ENCODE peak calls at places on chromosomes 1 and 21, in ten cellular contexts. One of them, this sample, is unnamed.

GRCh38 chr1:36151845-36152203 is 2.5 kb upstream of the TRAPPC3 start:
- DNase-seq in fibroblast of lung: peak; percentile 40
- DNase-seq in stimulated activated naive CD8-positive, alpha-beta T cell treated with anti-CD3 and anti-CD28 coated beads, Interleukin-15, Interleukin-2, amounts not matched to agents 100 U/mL and 50 U/mL, for 24 hours: peak; percentile 61
- DNase-seq in fibroblast of the conjunctiva: no peak
- DNase-seq in amygdala: no peak
- DNase-seq in adipocyte: peak; percentile 37
- DNase-seq in psoas muscle: peak; percentile 63
- DNase-seq in GM10248: no peak
- DNase-seq in breast epithelium: no peak
- DNase-seq in EL: no peak
- DNase-seq in this sample: peak; percentile 64

GRCh38 chr1:10594481-10595050 is 119.8 kb downstream of the PEX14 start:
- DNase-seq in fibroblast of lung: no peak
- DNase-seq in EL: no peak
- DNase-seq in adipocyte: no peak
- DNase-seq in stimulated activated naive CD8-positive, alpha-beta T cell treated with anti-CD3 and anti-CD28 coated beads, Interleukin-15, Interleukin-2, amounts not matched to agents 100 U/mL and 50 U/mL, for 24 hours: no peak
- DNase-seq in breast epithelium: no peak
- DNase-seq in GM10248: peak; percentile 29
- DNase-seq in amygdala: no peak
- DNase-seq in fibroblast of the conjunctiva: no peak
- DNase-seq in psoas muscle: no peak
- DNase-seq in this sample: no peak

GRCh38 chr1:154344977-154345837 is 19.9 kb downstream of the ATP8B2 start:
- DNase-seq in psoas muscle: no peak
- DNase-seq in adipocyte: peak; percentile 62
- DNase-seq in EL: peak; percentile 39
- DNase-seq in fibroblast of lung: peak; percentile 26
- DNase-seq in amygdala: no peak
- DNase-seq in stimulated activated naive CD8-positive, alpha-beta T cell treated with anti-CD3 and anti-CD28 coated beads, Interleukin-15, Interleukin-2, amounts not matched to agents 100 U/mL and 50 U/mL, for 24 hours: peak; percentile 80
- DNase-seq in fibroblast of the conjunctiva: no peak
- DNase-seq in breast epithelium: no peak
- DNase-seq in GM10248: no peak
- DNase-seq in this sample: peak; percentile 80

GRCh38 chr1:8239306-8240023 is 78.4 kb upstream of the SLC45A1 start:
- DNase-seq in GM10248: no peak
- DNase-seq in psoas muscle: no peak
- DNase-seq in EL: no peak
- DNase-seq in fibroblast of the conjunctiva: no peak
- DNase-seq in adipocyte: no peak
- DNase-seq in amygdala: no peak
- DNase-seq in breast epithelium: no peak
- DNase-seq in stimulated activated naive CD8-positive, alpha-beta T cell treated with anti-CD3 and anti-CD28 coated beads, Interleukin-15, Interleukin-2, amounts not matched to agents 100 U/mL and 50 U/mL, for 24 hours: no peak
- DNase-seq in fibroblast of lung: peak; percentile 78
- DNase-seq in this sample: no peak

GRCh38 chr1:200250469-200250868 is 159.4 kb downstream of the ZNF281 start:
- DNase-seq in EL: no peak
- DNase-seq in breast epithelium: no peak
- DNase-seq in adipocyte: no peak
- DNase-seq in GM10248: no peak
- DNase-seq in stimulated activated naive CD8-positive, alpha-beta T cell treated with anti-CD3 and anti-CD28 coated beads, Interleukin-15, Interleukin-2, amounts not matched to agents 100 U/mL and 50 U/mL, for 24 hours: no peak
- DNase-seq in fibroblast of the conjunctiva: no peak
- DNase-seq in amygdala: no peak
- DNase-seq in psoas muscle: no peak
- DNase-seq in fibroblast of lung: no peak
- DNase-seq in this sample: no peak

GRCh38 chr1:87179076-87179475 is 149.6 kb upstream of the LMO4 start:
- DNase-seq in breast epithelium: no peak
- DNase-seq in GM10248: no peak
- DNase-seq in fibroblast of the conjunctiva: no peak
- DNase-seq in adipocyte: no peak
- DNase-seq in stimulated activated naive CD8-positive, alpha-beta T cell treated with anti-CD3 and anti-CD28 coated beads, Interleukin-15, Interleukin-2, amounts not matched to agents 100 U/mL and 50 U/mL, for 24 hours: no peak
- DNase-seq in amygdala: no peak
- DNase-seq in psoas muscle: no peak
- DNase-seq in fibroblast of lung: no peak
- DNase-seq in EL: no peak
- DNase-seq in this sample: no peak

GRCh38 chr1:125087247-125087646 is 3902.5 kb downstream of the SRGAP2C start:
- DNase-seq in fibroblast of lung: no peak
- DNase-seq in EL: no peak
- DNase-seq in psoas muscle: peak; percentile 6
- DNase-seq in adipocyte: no peak
- DNase-seq in breast epithelium: no peak
- DNase-seq in amygdala: no peak
- DNase-seq in stimulated activated naive CD8-positive, alpha-beta T cell treated with anti-CD3 and anti-CD28 coated beads, Interleukin-15, Interleukin-2, amounts not matched to agents 100 U/mL and 50 U/mL, for 24 hours: no peak
- DNase-seq in GM10248: peak; percentile 0
- DNase-seq in fibroblast of the conjunctiva: no peak
- DNase-seq in this sample: no peak

GRCh38 chr1:186974774-186975181 is 146.0 kb downstream of the PLA2G4A start:
- DNase-seq in fibroblast of the conjunctiva: peak; percentile 69
- DNase-seq in adipocyte: peak; percentile 97
- DNase-seq in EL: peak; percentile 87
- DNase-seq in GM10248: no peak
- DNase-seq in breast epithelium: no peak
- DNase-seq in fibroblast of lung: peak; percentile 96
- DNase-seq in psoas muscle: no peak
- DNase-seq in amygdala: no peak
- DNase-seq in stimulated activated naive CD8-positive, alpha-beta T cell treated with anti-CD3 and anti-CD28 coated beads, Interleukin-15, Interleukin-2, amounts not matched to agents 100 U/mL and 50 U/mL, for 24 hours: no peak
- DNase-seq in this sample: no peak

GRCh38 chr1:56910441-56910985 is 55.3 kb downstream of the C8B start:
- DNase-seq in stimulated activated naive CD8-positive, alpha-beta T cell treated with anti-CD3 and anti-CD28 coated beads, Interleukin-15, Interleukin-2, amounts not matched to agents 100 U/mL and 50 U/mL, for 24 hours: no peak
- DNase-seq in breast epithelium: no peak
- DNase-seq in fibroblast of lung: no peak
- DNase-seq in EL: no peak
- DNase-seq in amygdala: no peak
- DNase-seq in adipocyte: no peak
- DNase-seq in psoas muscle: no peak
- DNase-seq in fibroblast of the conjunctiva: no peak
- DNase-seq in GM10248: no peak
- DNase-seq in this sample: no peak

GRCh38 chr1:67314696-67315095 is 7.0 kb downstream of the IL12RB2 start:
- DNase-seq in fibroblast of lung: no peak
- DNase-seq in GM10248: peak; percentile 17
- DNase-seq in psoas muscle: no peak
- DNase-seq in stimulated activated naive CD8-positive, alpha-beta T cell treated with anti-CD3 and anti-CD28 coated beads, Interleukin-15, Interleukin-2, amounts not matched to agents 100 U/mL and 50 U/mL, for 24 hours: no peak
- DNase-seq in breast epithelium: no peak
- DNase-seq in adipocyte: no peak
- DNase-seq in amygdala: no peak
- DNase-seq in EL: no peak
- DNase-seq in fibroblast of the conjunctiva: no peak
- DNase-seq in this sample: no peak

GRCh38 chr1:117112063-117112462 is 9.5 kb downstream of the TRIM45 start:
- DNase-seq in EL: no peak
- DNase-seq in stimulated activated naive CD8-positive, alpha-beta T cell treated with anti-CD3 and anti-CD28 coated beads, Interleukin-15, Interleukin-2, amounts not matched to agents 100 U/mL and 50 U/mL, for 24 hours: no peak
- DNase-seq in fibroblast of the conjunctiva: no peak
- DNase-seq in breast epithelium: no peak
- DNase-seq in adipocyte: no peak
- DNase-seq in fibroblast of lung: no peak
- DNase-seq in psoas muscle: no peak
- DNase-seq in GM10248: no peak
- DNase-seq in amygdala: no peak
- DNase-seq in this sample: no peak

GRCh38 chr1:154221815-154222081 is 993 bp downstream of the UBAP2L start:
- DNase-seq in stimulated activated naive CD8-positive, alpha-beta T cell treated with anti-CD3 and anti-CD28 coated beads, Interleukin-15, Interleukin-2, amounts not matched to agents 100 U/mL and 50 U/mL, for 24 hours: no peak
- DNase-seq in adipocyte: peak; percentile 81
- DNase-seq in breast epithelium: no peak
- DNase-seq in fibroblast of lung: peak; percentile 79
- DNase-seq in fibroblast of the conjunctiva: no peak
- DNase-seq in amygdala: no peak
- DNase-seq in GM10248: no peak
- DNase-seq in EL: peak; percentile 59
- DNase-seq in psoas muscle: no peak
- DNase-seq in this sample: no peak

GRCh38 chr1:53868565-53868964 is 21.0 kb downstream of the YIPF1 start:
- DNase-seq in adipocyte: no peak
- DNase-seq in GM10248: no peak
- DNase-seq in fibroblast of the conjunctiva: no peak
- DNase-seq in stimulated activated naive CD8-positive, alpha-beta T cell treated with anti-CD3 and anti-CD28 coated beads, Interleukin-15, Interleukin-2, amounts not matched to agents 100 U/mL and 50 U/mL, for 24 hours: no peak
- DNase-seq in amygdala: no peak
- DNase-seq in breast epithelium: no peak
- DNase-seq in EL: peak; percentile 13
- DNase-seq in fibroblast of lung: no peak
- DNase-seq in psoas muscle: no peak
- DNase-seq in this sample: no peak

GRCh38 chr1:165945911-165946310 is 118.5 kb downstream of the UCK2 start:
- DNase-seq in fibroblast of lung: no peak
- DNase-seq in psoas muscle: no peak
- DNase-seq in GM10248: no peak
- DNase-seq in adipocyte: no peak
- DNase-seq in fibroblast of the conjunctiva: no peak
- DNase-seq in EL: no peak
- DNase-seq in breast epithelium: no peak
- DNase-seq in amygdala: no peak
- DNase-seq in stimulated activated naive CD8-positive, alpha-beta T cell treated with anti-CD3 and anti-CD28 coated beads, Interleukin-15, Interleukin-2, amounts not matched to agents 100 U/mL and 50 U/mL, for 24 hours: no peak
- DNase-seq in this sample: no peak

GRCh38 chr1:12595839-12596821 is 21.9 kb downstream of the DHRS3 start:
- DNase-seq in GM10248: peak; percentile 45
- DNase-seq in EL: peak; percentile 95
- DNase-seq in stimulated activated naive CD8-positive, alpha-beta T cell treated with anti-CD3 and anti-CD28 coated beads, Interleukin-15, Interleukin-2, amounts not matched to agents 100 U/mL and 50 U/mL, for 24 hours: peak; percentile 54
- DNase-seq in fibroblast of the conjunctiva: peak; percentile 92
- DNase-seq in adipocyte: peak; percentile 97
- DNase-seq in amygdala: no peak
- DNase-seq in fibroblast of lung: peak; percentile 99
- DNase-seq in psoas muscle: peak; percentile 96
- DNase-seq in breast epithelium: peak; percentile 91
- DNase-seq in this sample: no peak

GRCh38 chr1:86905875-86906274 is 8.1 kb downstream of the SELENOF start:
- DNase-seq in adipocyte: no peak
- DNase-seq in stimulated activated naive CD8-positive, alpha-beta T cell treated with anti-CD3 and anti-CD28 coated beads, Interleukin-15, Interleukin-2, amounts not matched to agents 100 U/mL and 50 U/mL, for 24 hours: no peak
- DNase-seq in psoas muscle: no peak
- DNase-seq in GM10248: no peak
- DNase-seq in breast epithelium: no peak
- DNase-seq in fibroblast of lung: no peak
- DNase-seq in EL: no peak
- DNase-seq in amygdala: no peak
- DNase-seq in fibroblast of the conjunctiva: no peak
- DNase-seq in this sample: no peak

GRCh38 chr1:172897738-172898137 is 153.0 kb downstream of the TNFSF18 start:
- DNase-seq in breast epithelium: no peak
- DNase-seq in stimulated activated naive CD8-positive, alpha-beta T cell treated with anti-CD3 and anti-CD28 coated beads, Interleukin-15, Interleukin-2, amounts not matched to agents 100 U/mL and 50 U/mL, for 24 hours: no peak
- DNase-seq in amygdala: no peak
- DNase-seq in EL: peak; percentile 93
- DNase-seq in fibroblast of lung: peak; percentile 82
- DNase-seq in fibroblast of the conjunctiva: peak; percentile 51
- DNase-seq in psoas muscle: no peak
- DNase-seq in adipocyte: peak; percentile 49
- DNase-seq in GM10248: no peak
- DNase-seq in this sample: no peak

GRCh38 chr21:15130751-15131150 is 66.0 kb upstream of the NRIP1 start:
- DNase-seq in GM10248: no peak
- DNase-seq in breast epithelium: no peak
- DNase-seq in EL: no peak
- DNase-seq in fibroblast of lung: no peak
- DNase-seq in amygdala: no peak
- DNase-seq in psoas muscle: no peak
- DNase-seq in stimulated activated naive CD8-positive, alpha-beta T cell treated with anti-CD3 and anti-CD28 coated beads, Interleukin-15, Interleukin-2, amounts not matched to agents 100 U/mL and 50 U/mL, for 24 hours: no peak
- DNase-seq in adipocyte: no peak
- DNase-seq in fibroblast of the conjunctiva: no peak
- DNase-seq in this sample: no peak

GRCh38 chr1:195717651-195718050 is 890.6 kb downstream of the KCNT2 start:
- DNase-seq in fibroblast of lung: peak; percentile 14
- DNase-seq in stimulated activated naive CD8-positive, alpha-beta T cell treated with anti-CD3 and anti-CD28 coated beads, Interleukin-15, Interleukin-2, amounts not matched to agents 100 U/mL and 50 U/mL, for 24 hours: no peak
- DNase-seq in fibroblast of the conjunctiva: no peak
- DNase-seq in psoas muscle: no peak
- DNase-seq in adipocyte: peak; percentile 56
- DNase-seq in EL: peak; percentile 42
- DNase-seq in amygdala: no peak
- DNase-seq in GM10248: no peak
- DNase-seq in breast epithelium: no peak
- DNase-seq in this sample: no peak

GRCh38 chr1:24955161-24955560 is 25.1 kb upstream of the RUNX3 start:
- DNase-seq in GM10248: peak; percentile 62
- DNase-seq in fibroblast of the conjunctiva: no peak
- DNase-seq in amygdala: no peak
- DNase-seq in fibroblast of lung: peak; percentile 83
- DNase-seq in breast epithelium: no peak
- DNase-seq in psoas muscle: no peak
- DNase-seq in stimulated activated naive CD8-positive, alpha-beta T cell treated with anti-CD3 and anti-CD28 coated beads, Interleukin-15, Interleukin-2, amounts not matched to agents 100 U/mL and 50 U/mL, for 24 hours: peak; percentile 77
- DNase-seq in adipocyte: no peak
- DNase-seq in EL: peak; percentile 94
- DNase-seq in this sample: peak; percentile 69

GRCh38 chr1:8572106-8572505 is 245.3 kb downstream of the RERE start:
- DNase-seq in adipocyte: no peak
- DNase-seq in stimulated activated naive CD8-positive, alpha-beta T cell treated with anti-CD3 and anti-CD28 coated beads, Interleukin-15, Interleukin-2, amounts not matched to agents 100 U/mL and 50 U/mL, for 24 hours: no peak
- DNase-seq in amygdala: no peak
- DNase-seq in fibroblast of lung: peak; percentile 33
- DNase-seq in EL: no peak
- DNase-seq in breast epithelium: no peak
- DNase-seq in GM10248: no peak
- DNase-seq in fibroblast of the conjunctiva: no peak
- DNase-seq in psoas muscle: no peak
- DNase-seq in this sample: no peak

GRCh38 chr1:47694011-47694890 is 256.4 kb downstream of the FOXD2 start:
- DNase-seq in amygdala: no peak
- DNase-seq in EL: no peak
- DNase-seq in psoas muscle: no peak
- DNase-seq in fibroblast of lung: no peak
- DNase-seq in stimulated activated naive CD8-positive, alpha-beta T cell treated with anti-CD3 and anti-CD28 coated beads, Interleukin-15, Interleukin-2, amounts not matched to agents 100 U/mL and 50 U/mL, for 24 hours: no peak
- DNase-seq in fibroblast of the conjunctiva: no peak
- DNase-seq in breast epithelium: no peak
- DNase-seq in adipocyte: no peak
- DNase-seq in GM10248: no peak
- DNase-seq in this sample: no peak

GRCh38 chr1:15090373-15090772 is 63.2 kb upstream of the TMEM51 start:
- DNase-seq in adipocyte: no peak
- DNase-seq in psoas muscle: no peak
- DNase-seq in stimulated activated naive CD8-positive, alpha-beta T cell treated with anti-CD3 and anti-CD28 coated beads, Interleukin-15, Interleukin-2, amounts not matched to agents 100 U/mL and 50 U/mL, for 24 hours: peak; percentile 24
- DNase-seq in breast epithelium: peak; percentile 87
- DNase-seq in EL: no peak
- DNase-seq in amygdala: no peak
- DNase-seq in fibroblast of the conjunctiva: no peak
- DNase-seq in GM10248: no peak
- DNase-seq in fibroblast of lung: no peak
- DNase-seq in this sample: no peak

GRCh38 chr1:247294282-247294681 is 37.4 kb downstream of the ZNF496 start:
- DNase-seq in breast epithelium: no peak
- DNase-seq in adipocyte: peak; percentile 51
- DNase-seq in stimulated activated naive CD8-positive, alpha-beta T cell treated with anti-CD3 and anti-CD28 coated beads, Interleukin-15, Interleukin-2, amounts not matched to agents 100 U/mL and 50 U/mL, for 24 hours: no peak
- DNase-seq in EL: peak; percentile 91
- DNase-seq in psoas muscle: no peak
- DNase-seq in amygdala: no peak
- DNase-seq in fibroblast of the conjunctiva: peak; percentile 30
- DNase-seq in GM10248: no peak
- DNase-seq in fibroblast of lung: peak; percentile 93
- DNase-seq in this sample: no peak

GRCh38 chr1:227944066-227944930 is 3.4 kb downstream of the WNT9A start:
- DNase-seq in fibroblast of lung: peak; percentile 8
- DNase-seq in amygdala: no peak
- DNase-seq in breast epithelium: peak; percentile 49
- DNase-seq in adipocyte: no peak
- DNase-seq in psoas muscle: peak; percentile 89
- DNase-seq in GM10248: no peak
- DNase-seq in EL: no peak
- DNase-seq in fibroblast of the conjunctiva: no peak
- DNase-seq in stimulated activated naive CD8-positive, alpha-beta T cell treated with anti-CD3 and anti-CD28 coated beads, Interleukin-15, Interleukin-2, amounts not matched to agents 100 U/mL and 50 U/mL, for 24 hours: no peak
- DNase-seq in this sample: peak; percentile 20

GRCh38 chr1:64302971-64303370 is 99.5 kb downstream of the UBE2U start:
- DNase-seq in psoas muscle: no peak
- DNase-seq in GM10248: no peak
- DNase-seq in EL: peak; percentile 71
- DNase-seq in adipocyte: peak; percentile 16
- DNase-seq in fibroblast of lung: peak; percentile 73
- DNase-seq in fibroblast of the conjunctiva: no peak
- DNase-seq in stimulated activated naive CD8-positive, alpha-beta T cell treated with anti-CD3 and anti-CD28 coated beads, Interleukin-15, Interleukin-2, amounts not matched to agents 100 U/mL and 50 U/mL, for 24 hours: no peak
- DNase-seq in breast epithelium: no peak
- DNase-seq in amygdala: no peak
- DNase-seq in this sample: no peak

GRCh38 chr1:156448134-156448967 is 52.2 kb downstream of the MEF2D start:
- DNase-seq in fibroblast of the conjunctiva: no peak
- DNase-seq in amygdala: no peak
- DNase-seq in psoas muscle: no peak
- DNase-seq in EL: no peak
- DNase-seq in adipocyte: no peak
- DNase-seq in GM10248: no peak
- DNase-seq in breast epithelium: no peak
- DNase-seq in stimulated activated naive CD8-positive, alpha-beta T cell treated with anti-CD3 and anti-CD28 coated beads, Interleukin-15, Interleukin-2, amounts not matched to agents 100 U/mL and 50 U/mL, for 24 hours: no peak
- DNase-seq in fibroblast of lung: no peak
- DNase-seq in this sample: no peak